ENCODE peak calls at places on chromosome 16, in nine cellular contexts. Z is A549, W is Peyer's patch, Y is astrocyte of the spinal cord, B is H9, I is lower leg skin, M is OCI-LY7, A is IMR-90, E is BE2C. T is an unnamed sample.

GRCh38 chr16:16096161-16096857 is 127.0 kb downstream of the ABCC6 start:
- DNase-seq in B (no peak), M (peak), Z (peak), A (peak), W (no peak), Y (peak), E (no peak), I (no peak), T (peak)

GRCh38 chr16:31077592-31078199 is 3.5 kb downstream of the ZNF646 start:
- DNase-seq in Z (no peak), W (peak), E (no peak), A (no peak), B (peak), Y (no peak), I (no peak), M (no peak), T (no peak)

GRCh38 chr16:66605177-66605999 is 884 bp downstream of the CMTM3 start:
- DNase-seq in Y (peak), B (peak), Z (peak), I (no peak), E (peak), W (peak), M (peak), A (peak), T (peak)

GRCh38 chr16:22321340-22322001 is 24.3 kb downstream of the POLR3E start:
- DNase-seq in B (peak), Z (peak), A (peak), M (peak), I (peak), E (peak), W (peak), Y (peak), T (peak)

GRCh38 chr16:2531371-2531695 is at the start of gene CEMP1:
- DNase-seq in W (no peak), B (peak), E (no peak), Y (no peak), I (peak), M (no peak), Z (no peak), A (no peak), T (no peak)

GRCh38 chr16:2514333-2515179 is 804 bp downstream of the ATP6V0C start:
- DNase-seq in A (no peak), Y (no peak), Z (no peak), E (no peak), B (peak), I (no peak), W (no peak), M (peak), T (no peak)

GRCh38 chr16:4372578-4373355 is 1.1 kb downstream of the VASN start:
- DNase-seq in A (peak), Z (peak), Y (no peak), B (no peak), I (no peak), E (peak), M (peak), W (no peak), T (peak)

GRCh38 chr16:67326472-67327309 is at the start of the genes KCTD19 and LRRC36:
- DNase-seq in B (peak), W (peak), A (no peak), Y (peak), E (peak), Z (peak), M (no peak), I (no peak), T (no peak)

GRCh38 chr16:15701367-15701766 is 51.3 kb downstream of the NDE1 start:
- DNase-seq in Y (no peak), E (no peak), B (no peak), Z (no peak), A (no peak), M (no peak), W (no peak), I (no peak), T (no peak)

GRCh38 chr16:3881499-3881995 is 1.0 kb upstream of the CREBBP start:
- DNase-seq in Y (no peak), I (peak), E (no peak), M (no peak), Z (no peak), A (no peak), W (no peak), B (peak), T (no peak)

GRCh38 chr16:66085651-66086050 is 280.8 kb upstream of the CDH5 start:
- DNase-seq in W (no peak), B (no peak), I (no peak), E (no peak), Y (no peak), Z (no peak), A (no peak), M (no peak), T (no peak)

GRCh38 chr16:57830890-57831484 is 28.7 kb upstream of the KIFC3 start:
- DNase-seq in A (no peak), M (no peak), Y (peak), I (no peak), E (no peak), B (no peak), Z (no peak), W (no peak), T (no peak)

GRCh38 chr16:29023279-29024278 is 38.7 kb downstream of the LAT start:
- DNase-seq in E (no peak), M (no peak), W (no peak), B (no peak), Z (no peak), I (no peak), A (peak), Y (no peak), T (no peak)

GRCh38 chr16:64242510-64242909 is 879.4 kb downstream of the CDH11 start:
- DNase-seq in M (no peak), B (no peak), I (no peak), E (no peak), W (no peak), Y (no peak), Z (no peak), A (no peak), T (no peak)

GRCh38 chr16:25135239-25135878 is 23.8 kb downstream of the LCMT1 start:
- DNase-seq in Y (peak), Z (peak), I (no peak), W (no peak), A (peak), E (no peak), B (no peak), M (no peak), T (peak)

GRCh38 chr16:49986351-49987124 is 38.5 kb upstream of the CNEP1R1 start:
- DNase-seq in Y (peak), B (peak), A (peak), I (no peak), Z (no peak), M (no peak), W (no peak), E (no peak), T (no peak)

GRCh38 chr16:85134794-85135153 is 22.5 kb upstream of the CIBAR2 start:
- DNase-seq in B (no peak), W (no peak), A (no peak), I (no peak), M (no peak), E (no peak), Y (no peak), Z (no peak), T (no peak)

GRCh38 chr16:3949287-3949686 is 68.8 kb upstream of the CREBBP start:
- DNase-seq in B (no peak), E (peak), W (no peak), Y (no peak), A (no peak), Z (no peak), I (no peak), M (no peak), T (no peak)

GRCh38 chr16:49560018-49560830 is 186.6 kb downstream of the C16orf78 start:
- DNase-seq in I (no peak), Y (peak), W (no peak), A (no peak), B (no peak), Z (no peak), M (no peak), E (no peak), T (no peak)

GRCh38 chr16:10088380-10088793 is 93.8 kb downstream of the GRIN2A start:
- DNase-seq in E (no peak), Z (no peak), M (no peak), A (no peak), W (no peak), B (no peak), Y (peak), I (no peak), T (no peak)

GRCh38 chr16:67415872-67416793 is at the start of gene ZDHHC1:
- DNase-seq in Z (peak), E (peak), W (peak), M (peak), I (no peak), Y (peak), A (peak), B (peak), T (peak)

GRCh38 chr16:31354394-31355291 is at the start of gene ITGAX:
- DNase-seq in Z (peak), I (peak), Y (no peak), E (no peak), B (peak), W (no peak), M (no peak), A (peak), T (no peak)

GRCh38 chr16:85195884-85196816 is 83.9 kb upstream of the CIBAR2 start:
- DNase-seq in I (no peak), Y (no peak), E (peak), A (no peak), Z (no peak), W (no peak), B (no peak), M (no peak), T (no peak)

GRCh38 chr16:19994771-19995170 is 78.9 kb downstream of the GPR139 start:
- DNase-seq in A (no peak), I (no peak), M (no peak), E (no peak), W (no peak), Y (no peak), Z (no peak), B (no peak), T (no peak)

GRCh38 chr16:87418644-87419043 is 26.5 kb downstream of the MAP1LC3B start:
- DNase-seq in I (no peak), M (no peak), B (no peak), Y (no peak), E (no peak), Z (no peak), W (no peak), A (no peak), T (no peak)
- TF ChIP-seq CTCF in I (no peak), M (no peak), B (no peak), Y (no peak), E (no peak), Z (no peak), W (no peak), A (no peak), T (no peak)

GRCh38 chr16:8869212-8869987 is 594 bp upstream of the CARHSP1 start:
- DNase-seq in A (no peak), E (peak), B (peak), Z (no peak), I (no peak), Y (no peak), W (no peak), M (peak), T (no peak)
- TF ChIP-seq CTCF in A (no peak), E (peak), B (peak), Z (no peak), I (no peak), Y (no peak), W (peak), M (peak), T (peak)

GRCh38 chr16:17215306-17215705 is 255.5 kb downstream of the XYLT1 start:
- DNase-seq in Z (no peak), E (no peak), I (no peak), B (no peak), A (no peak), Y (no peak), M (no peak), W (no peak), T (no peak)

GRCh38 chr16:17213974-17214373 is 256.8 kb downstream of the XYLT1 start:
- DNase-seq in A (no peak), Y (no peak), E (no peak), B (no peak), I (no peak), Z (no peak), W (no peak), M (no peak), T (no peak)

GRCh38 chr16:17213025-17213424 is 257.7 kb downstream of the XYLT1 start:
- DNase-seq in E (no peak), Z (no peak), B (no peak), I (no peak), M (no peak), Y (no peak), W (no peak), A (no peak), T (no peak)

GRCh38 chr16:17206712-17207111 is 264.0 kb downstream of the XYLT1 start:
- DNase-seq in Z (no peak), W (no peak), I (no peak), A (no peak), M (no peak), B (no peak), Y (no peak), E (no peak), T (no peak)

DNA sequence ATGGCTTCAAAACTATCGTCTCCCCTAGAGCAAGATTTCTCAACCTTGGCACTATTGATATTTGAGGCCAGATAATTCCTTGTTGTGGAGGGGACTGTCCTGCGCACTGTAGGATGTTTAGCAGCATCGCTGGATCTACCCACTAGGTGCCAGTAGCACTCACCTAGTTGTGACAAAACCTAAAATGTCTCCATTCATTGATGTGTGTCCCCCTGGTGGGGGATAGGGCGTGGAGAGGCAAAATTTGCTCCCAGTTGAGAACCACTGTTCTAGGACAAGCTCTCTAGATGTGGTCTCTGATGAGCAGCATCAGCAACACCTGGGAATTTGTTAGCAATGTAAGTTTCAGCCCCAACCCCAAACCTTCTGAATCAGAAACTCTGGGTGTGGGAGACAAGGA is 259.0 kb downstream of the XYLT1 start:
- DNase-seq in B (peak), A (no peak), Y (no peak), Z (no peak), E (peak), M (peak), I (no peak), W (no peak), T (peak)
- TF ChIP-seq CTCF in B (peak), A (peak), Y (peak), Z (no peak), E (peak), M (peak), I (no peak), W (peak), T (peak)

GRCh38 chr16:27470567-27471431 is 68.8 kb downstream of the IL21R start:
- DNase-seq in A (peak), Z (no peak), W (peak), B (no peak), Y (peak), M (no peak), I (peak), E (no peak), T (peak)
- TF ChIP-seq CTCF in A (no peak), Z (no peak), W (no peak), B (no peak), Y (peak), M (no peak), I (no peak), E (no peak), T (no peak)

DNA sequence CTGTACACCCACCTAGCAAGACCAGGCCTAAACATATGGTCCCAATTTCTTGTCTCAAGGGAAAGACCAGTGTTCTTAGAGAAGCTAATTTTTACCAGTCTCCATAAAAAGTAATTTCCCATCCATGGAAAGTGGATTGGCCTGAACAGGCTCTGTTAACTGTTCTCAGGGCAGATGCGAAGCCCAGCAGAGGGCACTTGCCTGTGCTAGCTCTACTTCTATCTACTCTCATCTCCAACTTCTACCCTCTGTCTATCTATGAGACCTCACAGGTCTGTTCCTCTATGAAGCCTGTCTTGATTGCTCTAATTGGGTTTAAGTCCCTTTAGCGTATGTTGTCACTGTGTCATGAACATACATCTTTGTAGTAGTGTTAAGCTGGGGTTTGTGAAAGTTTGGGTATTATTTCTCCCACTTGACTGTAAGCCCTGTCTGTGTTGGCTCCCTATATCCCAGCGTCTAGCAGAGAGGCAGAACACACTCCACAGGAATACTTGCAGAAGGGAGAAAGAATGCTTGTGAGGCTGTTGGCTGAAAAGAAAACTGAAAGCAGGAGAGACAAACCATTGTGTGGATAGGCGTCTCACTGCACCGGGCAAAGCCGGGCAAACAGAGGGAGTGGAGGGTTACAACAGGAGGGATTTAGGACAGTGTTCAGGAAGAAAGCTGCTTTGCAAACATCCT is 167.2 kb upstream of the MAF start:
- DNase-seq in I (no peak), A (no peak), W (peak), Z (no peak), Y (peak), E (no peak), M (no peak), B (no peak), T (no peak)
- TF ChIP-seq CTCF in I (no peak), A (no peak), W (peak), Z (peak), Y (peak), E (no peak), M (peak), B (peak), T (peak)

GRCh38 chr16:11386054-11386680 is 40.9 kb downstream of the RMI2 start:
- DNase-seq in I (no peak), M (no peak), B (no peak), E (no peak), A (no peak), Z (no peak), W (no peak), Y (no peak), T (no peak)
- TF ChIP-seq CTCF in I (no peak), M (no peak), B (no peak), E (no peak), A (no peak), Z (no peak), W (no peak), Y (no peak), T (no peak)

DNA sequence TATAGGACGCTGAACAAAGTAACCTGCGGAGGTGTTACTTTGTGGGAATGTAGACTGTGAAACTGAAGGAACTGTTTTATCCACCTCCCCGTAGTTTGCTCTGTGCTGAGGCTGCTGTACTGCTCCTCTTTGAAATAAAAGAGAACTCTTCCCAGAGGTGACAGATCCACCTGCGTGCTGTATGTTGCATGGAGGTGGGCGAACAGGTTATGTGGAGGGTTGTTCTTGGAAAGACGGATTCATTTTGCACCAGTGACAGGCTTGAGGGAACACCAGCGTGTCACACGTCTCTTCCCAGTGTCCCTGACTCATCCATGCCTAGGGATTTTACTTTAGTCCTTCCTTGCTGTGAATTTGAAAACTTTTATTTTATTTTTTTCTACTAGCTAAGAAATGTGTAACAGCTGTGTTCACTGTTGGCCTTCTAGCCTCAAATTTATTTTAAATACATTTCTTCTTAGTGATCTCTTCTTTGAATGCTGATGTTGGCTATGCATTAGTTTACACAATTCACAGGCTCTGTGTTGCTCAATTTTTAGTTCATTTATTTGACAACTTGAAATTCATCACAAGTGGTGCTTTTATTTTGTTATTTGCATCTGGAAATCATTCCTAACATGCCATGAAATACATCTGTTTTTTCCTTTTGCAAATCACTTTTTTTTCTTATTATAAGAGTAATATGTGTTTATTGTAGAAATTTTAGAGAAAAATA is 512.4 kb downstream of the CDH13 start:
- DNase-seq in E (no peak), W (no peak), M (no peak), I (no peak), Z (no peak), B (no peak), A (peak), Y (no peak), T (no peak)
- TF ChIP-seq CTCF in E (no peak), W (no peak), M (no peak), I (no peak), Z (no peak), B (no peak), A (no peak), Y (no peak), T (no peak)

GRCh38 chr16:11278681-11279628 is 2.2 kb downstream of the PRM1 start:
- DNase-seq in Z (no peak), Y (no peak), I (no peak), W (no peak), E (no peak), A (no peak), M (no peak), B (no peak), T (no peak)

GRCh38 chr16:11280616-11281522 is at the start of gene PRM1:
- DNase-seq in I (no peak), W (no peak), E (no peak), A (no peak), B (peak), Z (no peak), Y (no peak), M (no peak), T (no peak)

GRCh38 chr16:11289202-11289601 is 8.1 kb upstream of the PRM1 start:
- DNase-seq in B (no peak), E (no peak), I (no peak), W (no peak), M (no peak), A (no peak), Z (no peak), Y (no peak), T (no peak)

GRCh38 chr16:11285842-11286241 is 4.7 kb upstream of the PRM1 start:
- DNase-seq in B (no peak), Z (no peak), W (no peak), A (no peak), M (no peak), Y (no peak), I (no peak), E (no peak), T (no peak)

GRCh38 chr16:11283820-11284248 is 2.7 kb upstream of the PRM1 start:
- DNase-seq in E (no peak), Y (no peak), I (no peak), A (peak), Z (no peak), B (no peak), M (no peak), W (no peak), T (no peak)
- TF ChIP-seq CTCF in E (no peak), Y (no peak), I (no peak), A (no peak), Z (no peak), B (no peak), M (no peak), W (no peak), T (no peak)

GRCh38 chr16:74577882-74578366 is 29.0 kb downstream of the GLG1 start:
- DNase-seq in W (no peak), E (no peak), M (no peak), Z (no peak), B (no peak), A (peak), I (no peak), Y (peak), T (peak)

GRCh38 chr16:74574146-74574545 is 32.8 kb downstream of the GLG1 start:
- DNase-seq in B (no peak), I (no peak), Z (no peak), A (no peak), M (no peak), E (no peak), W (no peak), Y (no peak), T (no peak)

GRCh38 chr16:74573622-74574021 is 33.3 kb downstream of the GLG1 start:
- DNase-seq in Y (no peak), B (no peak), Z (no peak), I (no peak), A (no peak), M (no peak), E (peak), W (no peak), T (no peak)

GRCh38 chr16:74575805-74576643 is 30.9 kb downstream of the GLG1 start:
- DNase-seq in M (no peak), Y (no peak), W (no peak), B (no peak), Z (no peak), A (no peak), E (no peak), I (no peak), T (no peak)

GRCh38 chr16:74575175-74575804 is 31.6 kb downstream of the GLG1 start:
- DNase-seq in Z (no peak), W (no peak), E (no peak), B (no peak), M (no peak), Y (no peak), A (no peak), I (no peak), T (no peak)
- TF ChIP-seq CTCF in Z (no peak), W (no peak), E (no peak), B (peak), M (no peak), Y (no peak), A (no peak), I (no peak), T (peak)

T was measured in HFFc6.